ENCODE peak calls at places on chromosome 6, in four cellular contexts. One of them, this sample, is unnamed.

GRCh38 chr6:5516036-5516435 is 254.7 kb downstream of the FARS2 start:
- DNase-seq in heart left ventricle: no peak
- DNase-seq in CD8-positive, alpha-beta T cell: no peak
- DNase-seq in fibroblast of lung: no peak
- DNase-seq in this sample: no peak

GRCh38 chr6:136173519-136174507 is 76.3 kb downstream of the MTFR2 start:
- DNase-seq in CD8-positive, alpha-beta T cell: no peak
- DNase-seq in heart left ventricle: peak; percentile 45
- DNase-seq in fibroblast of lung: peak; percentile 26
- DNase-seq in this sample: peak; percentile 62

GRCh38 chr6:129340983-129341382 is 369.0 kb downstream of the ARHGAP18 start:
- DNase-seq in heart left ventricle: peak; percentile 66
- DNase-seq in fibroblast of lung: peak; percentile 88
- DNase-seq in CD8-positive, alpha-beta T cell: no peak
- DNase-seq in this sample: no peak

GRCh38 chr6:150627154-150627553 is 27.5 kb downstream of the PLEKHG1 start:
- DNase-seq in heart left ventricle: no peak
- DNase-seq in CD8-positive, alpha-beta T cell: no peak
- DNase-seq in fibroblast of lung: no peak
- DNase-seq in this sample: no peak

GRCh38 chr6:134007077-134007476 is 45.3 kb downstream of the SLC2A12 start:
- DNase-seq in CD8-positive, alpha-beta T cell: no peak
- DNase-seq in fibroblast of lung: no peak
- DNase-seq in heart left ventricle: no peak
- DNase-seq in this sample: no peak

GRCh38 chr6:169652896-169653295 is 48.9 kb downstream of the WDR27 start:
- DNase-seq in CD8-positive, alpha-beta T cell: no peak
- DNase-seq in fibroblast of lung: no peak
- DNase-seq in heart left ventricle: no peak
- DNase-seq in this sample: no peak

GRCh38 chr6:111468329-111469012 is 14.5 kb downstream of the REV3L start:
- DNase-seq in CD8-positive, alpha-beta T cell: no peak
- DNase-seq in fibroblast of lung: peak; percentile 84
- DNase-seq in heart left ventricle: no peak
- DNase-seq in this sample: no peak

GRCh38 chr6:106849676-106850332 is 124.7 kb downstream of the CD24 start:
- DNase-seq in fibroblast of lung: no peak
- DNase-seq in heart left ventricle: no peak
- DNase-seq in CD8-positive, alpha-beta T cell: no peak
- DNase-seq in this sample: no peak

GRCh38 chr6:139640911-139641310 is 266.5 kb upstream of the CITED2 start:
- DNase-seq in heart left ventricle: no peak
- DNase-seq in CD8-positive, alpha-beta T cell: no peak
- DNase-seq in fibroblast of lung: no peak
- DNase-seq in this sample: no peak

GRCh38 chr6:4673861-4674260 is 102.3 kb upstream of the CDYL start:
- DNase-seq in fibroblast of lung: no peak
- DNase-seq in heart left ventricle: no peak
- DNase-seq in CD8-positive, alpha-beta T cell: no peak
- DNase-seq in this sample: peak; percentile 18

GRCh38 chr6:37052027-37052628 is 46.7 kb downstream of the FGD2 start:
- DNase-seq in CD8-positive, alpha-beta T cell: no peak
- DNase-seq in heart left ventricle: no peak
- DNase-seq in fibroblast of lung: no peak
- DNase-seq in this sample: no peak

GRCh38 chr6:44676826-44677433 is 289.4 kb downstream of the CDC5L start:
- DNase-seq in CD8-positive, alpha-beta T cell: no peak
- DNase-seq in heart left ventricle: no peak
- DNase-seq in fibroblast of lung: no peak
- DNase-seq in this sample: no peak

GRCh38 chr6:18088419-18089296 is 33.8 kb downstream of the NHLRC1 start:
- DNase-seq in CD8-positive, alpha-beta T cell: no peak
- DNase-seq in fibroblast of lung: no peak
- DNase-seq in heart left ventricle: no peak
- DNase-seq in this sample: no peak

GRCh38 chr6:82022614-82023102 is 224.9 kb downstream of the IBTK start:
- DNase-seq in heart left ventricle: no peak
- DNase-seq in CD8-positive, alpha-beta T cell: no peak
- DNase-seq in fibroblast of lung: peak; percentile 84
- DNase-seq in this sample: no peak

GRCh38 chr6:27630727-27631613 is 158.1 kb upstream of the ZNF184 start:
- DNase-seq in CD8-positive, alpha-beta T cell: no peak
- DNase-seq in fibroblast of lung: peak; percentile 68
- DNase-seq in heart left ventricle: no peak
- DNase-seq in this sample: no peak

GRCh38 chr6:126056355-126057004 is 70.1 kb downstream of the TRMT11 start:
- DNase-seq in CD8-positive, alpha-beta T cell: no peak
- DNase-seq in fibroblast of lung: no peak
- DNase-seq in heart left ventricle: no peak
- DNase-seq in this sample: no peak

GRCh38 chr6:136077834-136078576 is 172.1 kb downstream of the MTFR2 start:
- DNase-seq in fibroblast of lung: peak; percentile 99
- DNase-seq in heart left ventricle: no peak
- DNase-seq in CD8-positive, alpha-beta T cell: no peak
- DNase-seq in this sample: no peak

DNA sequence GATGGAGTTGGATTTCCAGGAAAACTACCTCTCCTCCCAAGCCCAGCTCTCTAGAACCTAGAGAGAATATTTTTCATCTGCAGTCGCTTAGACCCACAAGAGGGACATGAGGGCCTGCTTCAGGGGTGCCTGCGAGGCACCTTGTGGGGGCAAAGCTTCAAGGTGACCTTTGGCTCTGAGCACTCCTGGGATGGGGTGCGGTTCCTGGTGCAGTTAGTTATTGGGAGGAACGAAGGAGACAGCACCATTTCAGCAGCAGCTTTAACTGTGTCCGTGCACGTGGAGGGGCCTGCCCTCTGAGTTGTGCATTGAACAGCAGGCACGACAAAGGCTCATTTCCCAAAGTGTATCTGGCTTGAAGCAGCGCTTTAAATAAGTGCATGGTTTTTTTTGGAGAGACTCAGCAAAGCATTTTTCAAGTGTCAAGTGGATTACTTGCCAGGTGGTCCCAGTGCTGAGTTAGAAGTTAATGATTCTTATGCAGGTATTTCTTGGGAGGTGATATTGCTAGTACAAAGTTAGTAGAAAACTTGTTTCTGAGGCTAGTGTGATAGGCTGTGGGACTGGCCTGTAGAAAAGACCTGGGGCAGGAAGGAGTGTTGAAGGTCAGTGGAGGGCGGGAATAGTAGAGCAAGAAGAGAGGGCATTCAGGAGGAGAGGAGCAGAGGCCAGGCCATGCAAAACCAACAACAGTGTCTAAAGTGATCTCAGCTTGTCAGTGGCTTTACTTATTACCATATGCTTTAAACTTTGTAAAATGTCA is 3.8 kb downstream of the IGF2R start:
- DNase-seq in CD8-positive, alpha-beta T cell: no peak
- DNase-seq in fibroblast of lung: no peak
- DNase-seq in heart left ventricle: no peak
- DNase-seq in this sample: no peak
- H3K27ac ChIP-seq in CD8-positive, alpha-beta T cell: no peak overlapping the region
- H3K27ac ChIP-seq in fibroblast of lung: no peak overlapping the region
- H3K27ac ChIP-seq in heart left ventricle: peak overlapping the region; percentile 10
- H3K27ac ChIP-seq in this sample: no peak overlapping the region

GRCh38 chr6:142613981-142614380 is 312.2 kb downstream of the ADGRG6 start:
- DNase-seq in fibroblast of lung: no peak
- DNase-seq in CD8-positive, alpha-beta T cell: no peak
- DNase-seq in heart left ventricle: no peak
- DNase-seq in this sample: no peak
- TF ChIP-seq CTCF in fibroblast of lung: no peak
- TF ChIP-seq CTCF in CD8-positive, alpha-beta T cell: no peak
- TF ChIP-seq CTCF in heart left ventricle: no peak
- TF ChIP-seq CTCF in this sample: no peak

GRCh38 chr6:7166410-7167293 is 58.9 kb downstream of the RREB1 start:
- DNase-seq in fibroblast of lung: peak; percentile 83
- DNase-seq in heart left ventricle: no peak
- DNase-seq in CD8-positive, alpha-beta T cell: no peak
- DNase-seq in this sample: peak; percentile 58

GRCh38 chr6:7170117-7170732 is 62.5 kb downstream of the RREB1 start:
- DNase-seq in fibroblast of lung: no peak
- DNase-seq in CD8-positive, alpha-beta T cell: no peak
- DNase-seq in heart left ventricle: no peak
- DNase-seq in this sample: no peak

GRCh38 chr6:7171733-7172132 is 64.0 kb downstream of the RREB1 start:
- DNase-seq in CD8-positive, alpha-beta T cell: no peak
- DNase-seq in heart left ventricle: no peak
- DNase-seq in fibroblast of lung: no peak
- DNase-seq in this sample: no peak

GRCh38 chr6:7171119-7171518 is 63.4 kb downstream of the RREB1 start:
- DNase-seq in fibroblast of lung: no peak
- DNase-seq in heart left ventricle: no peak
- DNase-seq in CD8-positive, alpha-beta T cell: no peak
- DNase-seq in this sample: no peak

GRCh38 chr6:7169296-7169721 is 61.5 kb downstream of the RREB1 start:
- DNase-seq in fibroblast of lung: no peak
- DNase-seq in heart left ventricle: peak; percentile 60
- DNase-seq in CD8-positive, alpha-beta T cell: no peak
- DNase-seq in this sample: peak; percentile 80
- H3K4me1 ChIP-seq in fibroblast of lung: peaks cover 46% of the 10 kb centered on the region
- H3K4me1 ChIP-seq in heart left ventricle: peaks cover 90% of the 10 kb centered on the region
- H3K4me1 ChIP-seq in CD8-positive, alpha-beta T cell: peaks cover 18% of the 10 kb centered on the region
- H3K4me1 ChIP-seq in this sample: peaks cover 88% of the 10 kb centered on the region

DNA sequence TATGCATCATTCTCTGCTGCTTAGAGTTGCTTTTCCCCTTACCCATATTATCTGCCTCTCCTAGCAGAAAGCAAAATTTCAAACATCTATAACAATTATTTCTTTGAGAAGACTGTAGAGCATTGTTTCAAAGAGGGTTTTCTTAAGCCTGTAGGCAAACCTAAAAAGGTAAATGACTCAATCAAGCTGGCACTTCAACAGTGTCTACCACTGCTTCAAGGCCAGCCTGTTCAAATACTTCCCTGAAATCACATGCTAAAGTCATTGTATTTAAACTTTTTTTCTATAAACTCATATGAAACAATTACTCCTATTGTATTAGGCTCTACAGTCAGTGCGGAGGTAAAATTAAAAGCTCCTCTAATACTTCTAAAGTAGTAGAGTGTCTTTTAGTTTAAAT is 87.1 kb downstream of the OGFRL1 start:
- DNase-seq in heart left ventricle: no peak
- DNase-seq in CD8-positive, alpha-beta T cell: no peak
- DNase-seq in fibroblast of lung: peak; percentile 61
- DNase-seq in this sample: no peak
- H3K27ac ChIP-seq in heart left ventricle: no peak overlapping the region
- H3K27ac ChIP-seq in CD8-positive, alpha-beta T cell: no peak overlapping the region
- H3K27ac ChIP-seq in fibroblast of lung: no peak overlapping the region
- H3K27ac ChIP-seq in this sample: no peak overlapping the region

GRCh38 chr6:90478278-90478677 is 108.6 kb downstream of the MAP3K7 start:
- DNase-seq in heart left ventricle: no peak
- DNase-seq in CD8-positive, alpha-beta T cell: no peak
- DNase-seq in fibroblast of lung: no peak
- DNase-seq in this sample: no peak
- TF ChIP-seq CTCF in heart left ventricle: no peak
- TF ChIP-seq CTCF in CD8-positive, alpha-beta T cell: no peak
- TF ChIP-seq CTCF in fibroblast of lung: no peak
- TF ChIP-seq CTCF in this sample: no peak